ENCODE peak calls at places on chromosomes 11 and 22, in eight cellular contexts. M is fibroblast of the aortic adventitia, F is A549, I is keratinocyte, L is adrenal gland, H is AG10803, Z is HFF-Myc, E is cardiac fibroblast. O is an unnamed sample.

GRCh38 chr11:15412054-15412453 is 297.3 kb downstream of the INSC start:
- DNase-seq in M (no peak), F (no peak), I (no peak), L (no peak), H (no peak), Z (no peak), E (no peak), O (no peak)

GRCh38 chr11:102109896-102110760 is at the start of gene YAP1:
- DNase-seq in M (peak; percentile 91), F (peak; percentile 25), I (no peak), L (peak; percentile 84), H (peak; percentile 97), Z (peak; percentile 58), E (peak; percentile 97), O (peak; percentile 78)

GRCh38 chr11:126328938-126329643 is 25.2 kb downstream of the DCPS start:
- DNase-seq in M (no peak), F (no peak), I (no peak), L (no peak), H (no peak), Z (no peak), E (no peak), O (no peak)

GRCh38 chr11:13984616-13985474 is 22.3 kb downstream of the SPON1 start:
- DNase-seq in M (peak; percentile 66), F (no peak), I (no peak), L (no peak), H (peak; percentile 83), Z (peak; percentile 41), E (peak; percentile 69), O (no peak)

GRCh38 chr11:25755918-25756584 is 575.9 kb upstream of the ANO3 start:
- DNase-seq in M (no peak), F (no peak), I (no peak), L (no peak), H (no peak), Z (no peak), E (no peak), O (no peak)

GRCh38 chr22:29041408-29041807 is 20.2 kb downstream of the C22orf31 start:
- DNase-seq in M (peak; percentile 80), F (no peak), I (no peak), L (peak; percentile 32), H (peak; percentile 61), Z (no peak), E (peak; percentile 73), O (no peak)

GRCh38 chr11:16153951-16154350 is 202.4 kb downstream of the SOX6 start:
- DNase-seq in M (no peak), F (no peak), I (peak; percentile 69), L (no peak), H (no peak), Z (no peak), E (no peak), O (no peak)

GRCh38 chr22:26648011-26648497 is 9.3 kb upstream of the MIAT start:
- DNase-seq in M (no peak), F (no peak), I (no peak), L (no peak), H (no peak), Z (no peak), E (no peak), O (no peak)

GRCh38 chr11:78248191-78248590 is 59.5 kb downstream of the USP35 start:
- DNase-seq in M (peak; percentile 42), F (no peak), I (no peak), L (no peak), H (peak; percentile 71), Z (no peak), E (no peak), O (no peak)

GRCh38 chr22:49081926-49082325 is 745.7 kb downstream of the BRD1 start:
- DNase-seq in M (no peak), F (no peak), I (no peak), L (no peak), H (no peak), Z (no peak), E (no peak), O (no peak)

GRCh38 chr11:30566482-30566881 is 19.7 kb downstream of the MPPED2 start:
- DNase-seq in M (no peak), F (no peak), I (no peak), L (no peak), H (no peak), Z (no peak), E (no peak), O (no peak)

GRCh38 chr11:120649316-120649715 is 137.8 kb downstream of the GRIK4 start:
- DNase-seq in M (no peak), F (no peak), I (no peak), L (no peak), H (no peak), Z (no peak), E (no peak), O (no peak)

GRCh38 chr11:114736806-114737205 is 58.5 kb downstream of the NXPE2 start:
- DNase-seq in M (no peak), F (no peak), I (no peak), L (no peak), H (no peak), Z (no peak), E (no peak), O (no peak)

GRCh38 chr11:134045799-134046635 is 22.9 kb upstream of the JAM3 start:
- DNase-seq in M (no peak), F (no peak), I (peak; percentile 23), L (no peak), H (no peak), Z (no peak), E (peak; percentile 32), O (no peak)

GRCh38 chr11:15863411-15863810 is 492.9 kb downstream of the SOX6 start:
- DNase-seq in M (peak; percentile 6), F (no peak), I (no peak), L (no peak), H (no peak), Z (no peak), E (no peak), O (no peak)

GRCh38 chr11:64865286-64866172 is 12.9 kb downstream of the EHD1 start:
- DNase-seq in M (peak; percentile 62), F (no peak), I (no peak), L (no peak), H (peak; percentile 87), Z (no peak), E (peak; percentile 54), O (no peak)

GRCh38 chr11:64866173-64866491 is 12.3 kb downstream of the EHD1 start:
- DNase-seq in M (no peak), F (no peak), I (no peak), L (no peak), H (no peak), Z (no peak), E (no peak), O (no peak)

GRCh38 chr11:64863381-64864060 is 14.9 kb downstream of the EHD1 start:
- DNase-seq in M (peak; percentile 41), F (no peak), I (no peak), L (no peak), H (peak; percentile 36), Z (no peak), E (peak; percentile 51), O (no peak)

GRCh38 chr11:64864135-64864472 is 14.3 kb downstream of the EHD1 start:
- DNase-seq in M (no peak), F (no peak), I (no peak), L (no peak), H (no peak), Z (no peak), E (no peak), O (no peak)

DNA sequence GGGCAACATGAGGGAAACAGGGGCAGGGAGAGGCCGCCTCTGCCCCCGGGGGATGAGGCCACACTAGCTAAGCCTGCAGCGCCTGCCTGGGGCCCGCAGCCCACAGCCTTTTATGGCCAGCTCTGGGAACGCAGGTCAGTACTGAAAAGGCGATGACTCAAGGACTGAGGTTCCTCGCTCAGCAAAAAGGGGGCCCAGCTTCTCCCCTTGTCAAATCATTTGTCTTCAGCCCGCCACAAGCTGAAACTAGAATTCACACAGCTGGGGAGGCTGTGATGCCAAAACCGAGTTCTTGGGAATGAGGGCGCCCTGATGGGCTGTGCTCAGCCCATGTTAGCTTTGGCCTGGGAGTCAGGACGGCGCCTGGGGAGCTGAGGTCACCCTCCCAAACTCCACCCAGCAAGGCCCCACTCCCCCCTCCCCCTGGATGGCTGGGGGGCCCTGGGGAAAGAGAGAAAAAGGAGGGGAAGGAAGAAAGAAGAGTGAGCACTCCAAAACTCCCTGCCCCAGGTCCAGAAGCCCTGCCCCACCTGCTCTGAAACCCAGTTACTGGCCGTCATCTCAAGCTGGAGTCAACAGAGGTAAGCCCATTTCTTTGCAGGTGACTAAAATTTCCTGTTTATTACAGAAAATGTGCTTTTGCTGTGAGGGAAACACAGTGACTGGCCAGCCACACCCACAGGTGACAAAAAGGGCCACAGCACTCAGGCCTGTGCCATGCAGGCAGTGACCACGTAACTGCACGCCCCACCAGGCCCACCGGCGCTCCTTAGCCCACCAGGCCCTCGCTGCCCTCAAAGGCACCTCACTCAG is 13.7 kb downstream of the EHD1 start:
- DNase-seq in M (peak; percentile 95), F (no peak), I (no peak), L (peak; percentile 65), H (peak; percentile 94), Z (no peak), E (peak; percentile 90), O (no peak)
- TF ChIP-seq CTCF in M (no peak), F (no peak), I (no peak), L (no peak), H (peak; percentile 6), Z (no peak), E (no peak), O (no peak)

GRCh38 chr11:70378506-70379134 is 19.7 kb upstream of the CTTN start:
- DNase-seq in M (no peak), F (no peak), I (no peak), L (no peak), H (no peak), Z (no peak), E (no peak), O (no peak)
- TF ChIP-seq CTCF in M (no peak), F (peak; percentile 18), I (peak; percentile 23), L (no peak), H (no peak), Z (peak; percentile 17), E (no peak), O (peak; percentile 23)

GRCh38 chr22:41539146-41540005 is 4.9 kb downstream of the POLR3H start:
- DNase-seq in M (peak; percentile 38), F (no peak), I (no peak), L (no peak), H (peak; percentile 65), Z (no peak), E (no peak), O (no peak)
- TF ChIP-seq CTCF in M (no peak), F (no peak), I (no peak), L (no peak), H (no peak), Z (no peak), E (no peak), O (no peak)

DNA sequence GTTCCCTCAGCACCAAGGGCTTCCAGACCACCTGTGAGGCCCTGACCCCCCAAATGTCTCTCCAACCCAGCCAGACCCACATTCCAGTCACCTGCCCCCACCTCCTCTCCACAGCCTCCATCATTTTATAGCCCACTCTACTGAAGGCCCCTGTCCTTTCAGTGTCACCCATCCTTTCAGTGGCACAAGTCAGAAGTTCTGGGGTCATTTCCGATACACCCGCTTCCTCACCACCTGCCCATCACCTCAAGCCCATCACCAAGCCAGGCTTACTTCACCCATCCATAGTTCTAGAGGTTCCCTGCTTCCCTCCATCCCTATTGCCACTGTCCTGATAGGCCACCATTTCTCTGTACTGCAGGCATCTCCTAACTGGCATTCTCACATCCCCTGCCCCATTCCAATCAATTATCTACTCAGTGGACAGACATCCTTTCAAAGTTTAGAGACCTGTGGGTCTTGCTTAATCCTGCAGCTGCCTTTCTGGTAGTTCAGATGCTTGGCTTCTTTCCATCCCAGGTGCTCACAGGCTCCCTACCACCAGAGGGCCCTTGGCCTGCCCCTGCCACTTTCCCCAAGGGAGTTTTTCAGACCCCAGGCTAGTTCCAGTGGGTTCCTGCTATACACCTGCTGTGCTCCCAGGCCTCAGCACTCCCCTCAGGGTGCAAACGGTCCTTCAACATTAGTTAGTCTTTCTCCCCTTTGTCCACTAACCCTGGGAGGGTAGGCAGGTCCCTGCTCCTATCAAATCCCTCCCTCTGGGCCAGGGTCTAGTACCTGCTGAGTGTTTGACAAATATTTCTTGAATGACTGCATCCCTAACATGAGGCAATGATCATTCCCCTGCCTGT is 7.6 kb downstream of the KCNQ1OT1 start:
- DNase-seq in M (no peak), F (no peak), I (no peak), L (no peak), H (no peak), Z (no peak), E (no peak), O (no peak)
- TF ChIP-seq CTCF in M (no peak), F (peak; percentile 24), I (peak; percentile 34), L (no peak), H (peak; percentile 16), Z (peak; percentile 19), E (no peak), O (peak; percentile 48)